ENCODE peak calls at places on chromosomes 1 and 21, in ten cellular contexts. V is left colon, D is amygdala, T is Right ventricle myocardium inferior, C is retinal pigment epithelial cell, Z is SHP77 treated with DMSO at 0.1 percent for 48 hours, R is activated T-cell treated with anti-CD3 and anti-CD28 coated beads for 24 hours, I is fibroblast of villous mesenchyme, U is WERI-Rb-1, S is stromal cell of bone marrow. B is an unnamed sample.

GRCh38 chr1:187862506-187862905 is 1033.8 kb downstream of the PLA2G4A start:
- DNase-seq in I (no peak), R (no peak), S (no peak), U (no peak), C (no peak), V (no peak), Z (no peak), T (no peak), D (no peak), B (no peak)

GRCh38 chr21:45937721-45938452 is 43.7 kb upstream of the COL6A1 start:
- DNase-seq in S (no peak), V (no peak), R (no peak), I (no peak), C (no peak), T (peak; percentile 35), Z (no peak), U (no peak), D (no peak), B (no peak)

GRCh38 chr1:182460550-182460951 is 10.6 kb downstream of the RGSL1 start:
- DNase-seq in Z (no peak), T (no peak), C (no peak), D (no peak), S (no peak), I (peak; percentile 51), V (no peak), U (no peak), R (no peak), B (no peak)

GRCh38 chr21:35035581-35035980 is 13.5 kb downstream of the RUNX1 start:
- DNase-seq in S (no peak), Z (no peak), R (no peak), D (no peak), I (no peak), V (no peak), U (no peak), T (no peak), C (no peak), B (no peak)

GRCh38 chr1:202105571-202106339 is 17.0 kb upstream of the GPR37L1 start:
- DNase-seq in C (peak; percentile 56), S (no peak), Z (peak; percentile 72), V (peak; percentile 91), R (no peak), I (peak; percentile 66), D (no peak), T (no peak), U (peak; percentile 92), B (no peak)

GRCh38 chr1:22772054-22772453 is 61.4 kb downstream of the EPHB2 start:
- DNase-seq in I (no peak), V (no peak), R (no peak), T (no peak), S (no peak), D (no peak), U (no peak), Z (no peak), C (no peak), B (no peak)

GRCh38 chr1:87612966-87613365 is 284.3 kb downstream of the LMO4 start:
- DNase-seq in T (no peak), C (no peak), S (no peak), I (no peak), D (no peak), V (no peak), U (no peak), R (no peak), Z (no peak), B (no peak)

GRCh38 chr21:16572032-16572431 is 842.2 kb downstream of the USP25 start:
- DNase-seq in V (no peak), R (no peak), D (no peak), S (peak; percentile 33), I (no peak), Z (no peak), T (no peak), U (no peak), C (no peak), B (no peak)

GRCh38 chr1:172089768-172090510 is 248.6 kb downstream of the DNM3 start:
- DNase-seq in C (no peak), V (peak; percentile 85), I (peak; percentile 65), U (peak; percentile 35), R (peak; percentile 35), S (peak; percentile 45), Z (peak; percentile 2), T (no peak), D (no peak), B (peak; percentile 18)

GRCh38 chr21:42447182-42447581 is 43.5 kb downstream of the UBASH3A start:
- DNase-seq in C (no peak), R (no peak), U (no peak), Z (no peak), T (no peak), D (no peak), I (no peak), V (no peak), S (no peak), B (no peak)

GRCh38 chr1:18290740-18291412 is 183.3 kb downstream of the IGSF21 start:
- DNase-seq in D (no peak), T (no peak), S (no peak), C (no peak), V (no peak), Z (no peak), R (no peak), U (no peak), I (no peak), B (no peak)

GRCh38 chr21:17397703-17398102 is 115.1 kb upstream of the CXADR start:
- DNase-seq in U (no peak), C (no peak), S (no peak), V (no peak), Z (no peak), I (no peak), R (no peak), T (no peak), D (no peak), B (no peak)

GRCh38 chr1:196160066-196160795 is 448.0 kb downstream of the KCNT2 start:
- DNase-seq in C (no peak), I (peak; percentile 4), T (no peak), V (no peak), Z (no peak), D (no peak), S (peak; percentile 82), R (no peak), U (no peak), B (no peak)

GRCh38 chr1:244349581-244350001 is 102.1 kb downstream of the ADSS2 start:
- DNase-seq in C (no peak), S (no peak), Z (no peak), I (no peak), T (no peak), V (no peak), D (no peak), U (no peak), R (no peak), B (no peak)

GRCh38 chr1:88802950-88803349 is 88.4 kb downstream of the GTF2B start:
- DNase-seq in D (no peak), T (no peak), U (no peak), Z (no peak), I (peak; percentile 37), S (peak; percentile 39), R (no peak), V (no peak), C (no peak), B (no peak)

B was measured in stimulated activated naive B cell treated with anti-CD40 and anti-IgM and Interleukin-4, amounts not matched to agents 10 μg/mL and 1 μg/mL and 100 μg/mL, for 72 hours.